ENCODE peak calls at places on chromosomes 6 and 20, in seven cellular contexts. One of them, this sample, is unnamed.

GRCh38 chr20:55166063-55166462 is 690.7 kb downstream of the DOK5 start:
- DNase-seq in fibroblast of pulmonary artery: no peak
- DNase-seq in MM.1S: no peak
- DNase-seq in activated CD8-positive, alpha-beta memory T cell treated with anti-CD3 and anti-CD28 coated beads, Interleukin-2, amount 50 U/mL, for 48 hours: no peak
- DNase-seq in activated B cell treated with CpG ODN at 0.5 μM for 24 hours: no peak
- DNase-seq in body of pancreas: no peak
- DNase-seq in right cardiac atrium: no peak
- DNase-seq in this sample: no peak

GRCh38 chr6:36235309-36235708 is 34.6 kb upstream of the PNPLA1 start:
- DNase-seq in fibroblast of pulmonary artery: no peak
- DNase-seq in activated CD8-positive, alpha-beta memory T cell treated with anti-CD3 and anti-CD28 coated beads, Interleukin-2, amount 50 U/mL, for 48 hours: no peak
- DNase-seq in activated B cell treated with CpG ODN at 0.5 μM for 24 hours: no peak
- DNase-seq in MM.1S: peak; percentile 11
- DNase-seq in body of pancreas: no peak
- DNase-seq in right cardiac atrium: no peak
- DNase-seq in this sample: no peak

GRCh38 chr6:165092881-165093595 is 216.4 kb downstream of the C6orf118 start:
- DNase-seq in activated B cell treated with CpG ODN at 0.5 μM for 24 hours: no peak
- DNase-seq in activated CD8-positive, alpha-beta memory T cell treated with anti-CD3 and anti-CD28 coated beads, Interleukin-2, amount 50 U/mL, for 48 hours: no peak
- DNase-seq in fibroblast of pulmonary artery: no peak
- DNase-seq in right cardiac atrium: no peak
- DNase-seq in body of pancreas: no peak
- DNase-seq in MM.1S: no peak
- DNase-seq in this sample: no peak

GRCh38 chr6:126805861-126806260 is 312.6 kb upstream of the RSPO3 start:
- DNase-seq in right cardiac atrium: no peak
- DNase-seq in activated CD8-positive, alpha-beta memory T cell treated with anti-CD3 and anti-CD28 coated beads, Interleukin-2, amount 50 U/mL, for 48 hours: no peak
- DNase-seq in body of pancreas: no peak
- DNase-seq in activated B cell treated with CpG ODN at 0.5 μM for 24 hours: no peak
- DNase-seq in fibroblast of pulmonary artery: peak; percentile 17
- DNase-seq in MM.1S: no peak
- DNase-seq in this sample: no peak

GRCh38 chr20:48781634-48782033 is 46.2 kb downstream of the PREX1 start:
- DNase-seq in body of pancreas: no peak
- DNase-seq in fibroblast of pulmonary artery: no peak
- DNase-seq in right cardiac atrium: no peak
- DNase-seq in activated B cell treated with CpG ODN at 0.5 μM for 24 hours: no peak
- DNase-seq in MM.1S: no peak
- DNase-seq in activated CD8-positive, alpha-beta memory T cell treated with anti-CD3 and anti-CD28 coated beads, Interleukin-2, amount 50 U/mL, for 48 hours: no peak
- DNase-seq in this sample: no peak

GRCh38 chr6:818191-818590 is 125.3 kb upstream of the EXOC2 start:
- DNase-seq in right cardiac atrium: no peak
- DNase-seq in body of pancreas: no peak
- DNase-seq in MM.1S: no peak
- DNase-seq in activated B cell treated with CpG ODN at 0.5 μM for 24 hours: no peak
- DNase-seq in activated CD8-positive, alpha-beta memory T cell treated with anti-CD3 and anti-CD28 coated beads, Interleukin-2, amount 50 U/mL, for 48 hours: no peak
- DNase-seq in fibroblast of pulmonary artery: no peak
- DNase-seq in this sample: no peak

GRCh38 chr6:80605165-80605989 is 498.9 kb downstream of the BCKDHB start:
- DNase-seq in fibroblast of pulmonary artery: peak; percentile 63
- DNase-seq in MM.1S: peak; percentile 57
- DNase-seq in activated CD8-positive, alpha-beta memory T cell treated with anti-CD3 and anti-CD28 coated beads, Interleukin-2, amount 50 U/mL, for 48 hours: no peak
- DNase-seq in body of pancreas: peak; percentile 11
- DNase-seq in right cardiac atrium: no peak
- DNase-seq in activated B cell treated with CpG ODN at 0.5 μM for 24 hours: no peak
- DNase-seq in this sample: no peak

GRCh38 chr6:37981626-37982025 is 162.1 kb downstream of the ZFAND3 start:
- DNase-seq in MM.1S: no peak
- DNase-seq in activated B cell treated with CpG ODN at 0.5 μM for 24 hours: no peak
- DNase-seq in body of pancreas: no peak
- DNase-seq in activated CD8-positive, alpha-beta memory T cell treated with anti-CD3 and anti-CD28 coated beads, Interleukin-2, amount 50 U/mL, for 48 hours: no peak
- DNase-seq in fibroblast of pulmonary artery: no peak
- DNase-seq in right cardiac atrium: no peak
- DNase-seq in this sample: no peak